ENCODE peak calls at places on chromosomes 16 and 17, in five cellular contexts. One of them, this sample, is unnamed.

GRCh38 chr17:57354669-57355068 is 98.3 kb downstream of the MSI2 start:
- DNase-seq in left ventricle myocardium inferior: no peak
- DNase-seq in uterus: no peak
- DNase-seq in adrenal gland: no peak
- DNase-seq in endodermal cell: no peak
- DNase-seq in this sample: no peak

GRCh38 chr17:67520282-67520906 is 143.3 kb downstream of the PITPNC1 start:
- DNase-seq in left ventricle myocardium inferior: no peak
- DNase-seq in uterus: peak; percentile 38
- DNase-seq in adrenal gland: no peak
- DNase-seq in endodermal cell: peak; percentile 59
- DNase-seq in this sample: no peak

GRCh38 chr17:4327638-4328037 is 38.8 kb downstream of the UBE2G1 start:
- DNase-seq in left ventricle myocardium inferior: no peak
- DNase-seq in uterus: no peak
- DNase-seq in adrenal gland: no peak
- DNase-seq in endodermal cell: no peak
- DNase-seq in this sample: no peak

GRCh38 chr16:68311316-68311620 is 449 bp downstream of the PRMT7 start:
- DNase-seq in left ventricle myocardium inferior: no peak
- DNase-seq in uterus: no peak
- DNase-seq in adrenal gland: no peak
- DNase-seq in endodermal cell: no peak
- DNase-seq in this sample: no peak

GRCh38 chr17:72945468-72945867 is 147.0 kb downstream of the SLC39A11 start:
- DNase-seq in left ventricle myocardium inferior: no peak
- DNase-seq in uterus: no peak
- DNase-seq in adrenal gland: no peak
- DNase-seq in endodermal cell: no peak
- DNase-seq in this sample: no peak

GRCh38 chr16:73319747-73320146 is 271.8 kb upstream of the ZFHX3 start:
- DNase-seq in left ventricle myocardium inferior: no peak
- DNase-seq in uterus: no peak
- DNase-seq in adrenal gland: no peak
- DNase-seq in endodermal cell: no peak
- DNase-seq in this sample: no peak

GRCh38 chr16:88631384-88631783 is 7.0 kb upstream of the IL17C start:
- DNase-seq in left ventricle myocardium inferior: peak; percentile 43
- DNase-seq in uterus: no peak
- DNase-seq in adrenal gland: no peak
- DNase-seq in endodermal cell: no peak
- DNase-seq in this sample: peak; percentile 41

GRCh38 chr17:72556944-72557826 is 436.4 kb downstream of the SOX9 start:
- DNase-seq in left ventricle myocardium inferior: peak; percentile 33
- DNase-seq in uterus: no peak
- DNase-seq in adrenal gland: peak; percentile 38
- DNase-seq in endodermal cell: peak; percentile 97
- DNase-seq in this sample: peak; percentile 41

GRCh38 chr17:27572665-27573064 is 58.3 kb upstream of the LGALS9 start:
- DNase-seq in left ventricle myocardium inferior: no peak
- DNase-seq in uterus: no peak
- DNase-seq in adrenal gland: no peak
- DNase-seq in endodermal cell: peak; percentile 44
- DNase-seq in this sample: no peak

GRCh38 chr16:88936008-88936912 is 40.7 kb downstream of the CBFA2T3 start:
- DNase-seq in left ventricle myocardium inferior: peak; percentile 56
- DNase-seq in uterus: no peak
- DNase-seq in adrenal gland: no peak
- DNase-seq in endodermal cell: no peak
- DNase-seq in this sample: peak; percentile 53

GRCh38 chr16:11668590-11669379 is 530 bp downstream of the SNN start:
- DNase-seq in left ventricle myocardium inferior: no peak
- DNase-seq in uterus: peak; percentile 44
- DNase-seq in adrenal gland: peak; percentile 54
- DNase-seq in endodermal cell: no peak
- DNase-seq in this sample: no peak

GRCh38 chr17:43341705-43342600 is 56.8 kb upstream of the ARL4D start:
- DNase-seq in left ventricle myocardium inferior: no peak
- DNase-seq in uterus: no peak
- DNase-seq in adrenal gland: no peak
- DNase-seq in endodermal cell: no peak
- DNase-seq in this sample: no peak

GRCh38 chr16:743794-744500 is 3.1 kb upstream of the CIAO3 start:
- DNase-seq in left ventricle myocardium inferior: no peak
- DNase-seq in uterus: no peak
- DNase-seq in adrenal gland: no peak
- DNase-seq in endodermal cell: peak; percentile 75
- DNase-seq in this sample: no peak

GRCh38 chr17:27861979-27862378 is 31.2 kb downstream of the LYRM9 start:
- DNase-seq in left ventricle myocardium inferior: no peak
- DNase-seq in uterus: no peak
- DNase-seq in adrenal gland: no peak
- DNase-seq in endodermal cell: no peak
- DNase-seq in this sample: no peak

DNA sequence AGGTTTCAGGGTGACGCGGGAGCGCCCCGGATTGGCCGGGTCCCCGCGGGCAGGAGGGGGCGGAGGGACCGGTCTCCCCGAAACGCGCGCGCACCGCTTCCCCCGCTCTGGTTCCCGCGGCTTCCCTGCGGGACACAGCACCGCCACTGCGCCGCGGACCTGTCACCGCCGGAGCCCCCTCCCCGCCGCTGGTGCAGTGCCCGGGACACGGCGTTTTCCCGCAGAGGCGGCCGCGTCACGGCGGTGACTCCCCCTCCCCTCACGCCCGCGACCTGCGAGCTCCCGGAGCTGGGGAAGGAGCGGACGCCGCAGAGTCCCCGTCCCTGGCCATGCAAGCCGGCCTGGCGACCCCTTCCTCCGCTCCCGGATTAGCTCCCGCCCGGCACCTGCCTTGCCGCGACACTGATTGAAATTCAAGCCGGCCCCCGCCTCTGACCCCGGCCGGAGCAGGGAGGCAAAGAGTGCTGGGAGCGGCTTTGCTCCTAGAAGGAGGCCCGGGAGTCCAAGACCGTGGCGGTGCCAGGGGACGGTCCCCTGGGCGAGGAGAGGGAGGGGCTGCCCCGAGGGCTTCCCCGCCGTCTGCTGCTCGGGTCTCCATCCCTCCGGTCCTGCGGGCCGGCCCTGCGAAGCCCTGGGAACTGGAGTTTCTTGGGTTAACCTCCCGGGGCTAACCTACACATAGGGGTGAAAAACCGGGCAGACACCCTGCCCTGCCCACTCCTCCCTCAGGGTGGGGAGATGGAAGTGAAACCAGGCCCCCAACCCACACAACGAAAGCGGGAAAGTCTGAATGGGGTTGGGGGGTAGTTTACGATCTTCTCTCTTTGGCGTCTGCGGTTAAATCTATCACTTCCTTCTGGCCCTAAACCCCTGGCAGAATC is 997 bp downstream of the RHBDL3 start:
- DNase-seq in left ventricle myocardium inferior: no peak
- DNase-seq in uterus: no peak
- DNase-seq in adrenal gland: peak; percentile 41
- DNase-seq in endodermal cell: peak; percentile 91
- DNase-seq in this sample: no peak
- H3K27me3 ChIP-seq in left ventricle myocardium inferior: peaks cover 80% of the 10 kb centered on the region
- H3K27me3 ChIP-seq in uterus: no peaks in the 10 kb centered on the region
- H3K27me3 ChIP-seq in adrenal gland: no peaks in the 10 kb centered on the region
- H3K27me3 ChIP-seq in endodermal cell: peaks cover 85% of the 10 kb centered on the region
- H3K27me3 ChIP-seq in this sample: peaks cover 65% of the 10 kb centered on the region

DNA sequence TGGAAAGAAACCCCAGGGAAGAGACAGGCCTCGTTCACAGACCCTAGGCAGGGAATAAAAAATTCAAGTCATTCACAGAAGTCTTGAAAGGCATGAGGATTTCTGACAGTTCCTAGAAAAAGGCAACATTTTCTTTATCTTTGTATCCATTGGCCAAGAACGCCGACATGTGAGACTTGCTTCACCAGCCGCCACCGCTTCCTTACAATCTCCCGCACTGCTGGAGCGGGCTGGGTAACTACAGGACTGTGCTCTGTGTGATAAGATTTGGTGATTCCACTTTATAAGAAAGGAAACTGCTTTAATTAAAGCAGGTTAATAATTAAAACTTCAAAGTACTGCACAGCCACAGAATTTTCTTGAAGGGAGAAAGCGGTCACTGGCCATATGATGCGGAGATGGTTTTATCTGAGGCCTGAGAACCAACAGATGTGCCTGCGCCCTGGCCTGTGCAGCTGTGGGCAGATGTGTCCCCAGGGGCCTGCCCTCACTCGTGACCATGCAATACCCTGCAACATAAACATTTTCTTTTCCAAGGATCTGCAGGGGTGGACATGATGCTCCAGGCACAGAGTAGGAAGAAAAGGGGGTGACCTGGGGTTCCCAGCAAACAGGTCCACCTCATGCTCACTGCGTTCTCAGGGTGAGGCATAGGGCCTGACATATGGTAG is 13.0 kb upstream of the LGALS3BP start:
- DNase-seq in left ventricle myocardium inferior: no peak
- DNase-seq in uterus: peak; percentile 4
- DNase-seq in adrenal gland: peak; percentile 13
- DNase-seq in endodermal cell: no peak
- DNase-seq in this sample: no peak
- H3K36me3 ChIP-seq in left ventricle myocardium inferior: peaks cover 72% of the 10 kb centered on the region
- H3K36me3 ChIP-seq in uterus: no peaks in the 10 kb centered on the region
- H3K36me3 ChIP-seq in adrenal gland: peaks cover 51% of the 10 kb centered on the region
- H3K36me3 ChIP-seq in endodermal cell: peaks cover 51% of the 10 kb centered on the region
- H3K36me3 ChIP-seq in this sample: peaks cover 75% of the 10 kb centered on the region

GRCh38 chr16:53433509-53433908 is 762 bp upstream of the RBL2 start:
- DNase-seq in left ventricle myocardium inferior: no peak
- DNase-seq in uterus: no peak
- DNase-seq in adrenal gland: no peak
- DNase-seq in endodermal cell: no peak
- DNase-seq in this sample: no peak

GRCh38 chr16:53430363-53430762 is 3.9 kb upstream of the RBL2 start:
- DNase-seq in left ventricle myocardium inferior: no peak
- DNase-seq in uterus: no peak
- DNase-seq in adrenal gland: no peak
- DNase-seq in endodermal cell: no peak
- DNase-seq in this sample: no peak

GRCh38 chr16:53433930-53434435 is 288 bp upstream of the RBL2 start:
- DNase-seq in left ventricle myocardium inferior: no peak
- DNase-seq in uterus: peak; percentile 83
- DNase-seq in adrenal gland: no peak
- DNase-seq in endodermal cell: no peak
- DNase-seq in this sample: peak; percentile 87

GRCh38 chr16:53428681-53429080 is 5.6 kb upstream of the RBL2 start:
- DNase-seq in left ventricle myocardium inferior: no peak
- DNase-seq in uterus: no peak
- DNase-seq in adrenal gland: no peak
- DNase-seq in endodermal cell: no peak
- DNase-seq in this sample: no peak

DNA sequence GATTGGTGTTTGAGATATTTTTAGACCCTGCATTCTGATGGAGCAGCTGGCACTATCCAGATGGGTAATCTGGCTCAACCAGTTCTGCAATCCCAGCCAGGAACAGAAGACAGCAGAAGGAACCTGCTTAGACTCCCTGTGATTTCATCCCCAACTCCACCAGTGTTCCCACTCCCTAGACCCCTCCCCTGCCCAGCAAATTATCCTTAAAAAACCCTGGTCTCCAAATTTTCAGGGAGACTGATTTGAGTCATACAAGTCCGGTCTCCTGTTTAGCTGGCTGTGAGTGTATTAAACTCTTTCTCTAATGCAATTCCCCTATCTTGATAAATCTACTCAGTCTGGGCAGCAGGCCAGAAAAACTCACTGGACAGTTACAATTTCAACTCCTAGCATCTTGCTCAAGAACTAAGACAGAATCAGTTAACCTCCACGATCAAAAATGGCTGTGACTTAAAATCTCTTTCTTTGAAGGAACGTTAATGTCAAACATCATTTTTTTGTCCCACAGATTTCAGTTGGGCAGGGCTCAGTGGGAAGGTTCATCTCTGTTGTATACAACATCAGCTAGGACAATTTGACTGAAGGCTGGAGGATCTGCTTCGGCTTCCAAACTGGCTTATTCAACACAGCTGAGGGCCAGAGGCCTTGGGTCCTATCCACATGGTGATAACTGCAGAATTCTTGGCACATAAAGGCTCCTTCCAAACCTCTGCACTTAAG is 4.9 kb upstream of the RBL2 start:
- DNase-seq in left ventricle myocardium inferior: no peak
- DNase-seq in uterus: peak; percentile 65
- DNase-seq in adrenal gland: peak; percentile 63
- DNase-seq in endodermal cell: no peak
- DNase-seq in this sample: no peak
- H3K4me1 ChIP-seq in left ventricle myocardium inferior: peaks cover 7% of the 10 kb centered on the region
- H3K4me1 ChIP-seq in uterus: no peaks in the 10 kb centered on the region
- H3K4me1 ChIP-seq in adrenal gland: peaks cover 6% of the 10 kb centered on the region
- H3K4me1 ChIP-seq in endodermal cell: no peaks in the 10 kb centered on the region
- H3K4me1 ChIP-seq in this sample: no peaks in the 10 kb centered on the region

DNA sequence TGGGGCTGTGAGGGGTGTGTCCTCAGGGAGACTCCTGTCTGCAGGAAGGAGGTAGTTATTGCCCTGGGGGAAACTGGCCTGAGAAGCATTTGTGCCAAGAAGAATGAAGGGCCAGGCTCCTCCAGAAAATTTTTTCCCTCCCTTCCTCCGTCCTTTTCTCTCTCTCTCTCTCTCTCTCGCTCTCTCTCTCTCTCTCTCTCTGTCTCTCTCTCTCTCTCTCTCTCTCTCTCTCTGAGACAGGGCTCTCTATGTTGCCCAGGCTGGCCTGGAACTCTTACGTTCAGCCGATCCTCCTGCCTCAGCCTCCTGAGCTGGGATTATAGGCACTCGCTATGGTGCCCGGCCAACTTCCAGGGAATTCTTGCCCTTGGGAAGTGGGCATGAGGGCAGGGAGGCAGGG is 11.5 kb downstream of the CD300E start:
- DNase-seq in left ventricle myocardium inferior: no peak
- DNase-seq in uterus: no peak
- DNase-seq in adrenal gland: no peak
- DNase-seq in endodermal cell: no peak
- DNase-seq in this sample: no peak
- H3K27me3 ChIP-seq in left ventricle myocardium inferior: peaks cover 85% of the 10 kb centered on the region
- H3K27me3 ChIP-seq in uterus: no peaks in the 10 kb centered on the region
- H3K27me3 ChIP-seq in adrenal gland: no peaks in the 10 kb centered on the region
- H3K27me3 ChIP-seq in endodermal cell: peaks cover 8% of the 10 kb centered on the region
- H3K27me3 ChIP-seq in this sample: peaks cover 22% of the 10 kb centered on the region

GRCh38 chr16:4334724-4335495 is 16.2 kb downstream of the PAM16 start:
- DNase-seq in left ventricle myocardium inferior: no peak
- DNase-seq in uterus: no peak
- DNase-seq in adrenal gland: no peak
- DNase-seq in endodermal cell: no peak
- DNase-seq in this sample: no peak

GRCh38 chr16:4337540-4338088 is 13.5 kb downstream of the PAM16 start:
- DNase-seq in left ventricle myocardium inferior: no peak
- DNase-seq in uterus: no peak
- DNase-seq in adrenal gland: no peak
- DNase-seq in endodermal cell: no peak
- DNase-seq in this sample: no peak

GRCh38 chr16:4338712-4339299 is 12.3 kb downstream of the PAM16 start:
- DNase-seq in left ventricle myocardium inferior: no peak
- DNase-seq in uterus: no peak
- DNase-seq in adrenal gland: no peak
- DNase-seq in endodermal cell: no peak
- DNase-seq in this sample: no peak

GRCh38 chr16:4338125-4338582 is 13.0 kb downstream of the PAM16 start:
- DNase-seq in left ventricle myocardium inferior: no peak
- DNase-seq in uterus: no peak
- DNase-seq in adrenal gland: no peak
- DNase-seq in endodermal cell: no peak
- DNase-seq in this sample: no peak

GRCh38 chr16:4336701-4337539 is 14.2 kb downstream of the PAM16 start:
- DNase-seq in left ventricle myocardium inferior: no peak
- DNase-seq in uterus: no peak
- DNase-seq in adrenal gland: no peak
- DNase-seq in endodermal cell: no peak
- DNase-seq in this sample: no peak
- H3K36me3 ChIP-seq in left ventricle myocardium inferior: peaks cover 58% of the 10 kb centered on the region
- H3K36me3 ChIP-seq in uterus: no peaks in the 10 kb centered on the region
- H3K36me3 ChIP-seq in adrenal gland: peaks cover 71% of the 10 kb centered on the region
- H3K36me3 ChIP-seq in endodermal cell: peaks cover 19% of the 10 kb centered on the region
- H3K36me3 ChIP-seq in this sample: no peaks in the 10 kb centered on the region

GRCh38 chr17:50946223-50946890 is 80.2 kb upstream of the TOB1 start:
- DNase-seq in left ventricle myocardium inferior: no peak
- DNase-seq in uterus: no peak
- DNase-seq in adrenal gland: peak; percentile 31
- DNase-seq in endodermal cell: peak; percentile 57
- DNase-seq in this sample: no peak
- H3K4me1 ChIP-seq in left ventricle myocardium inferior: peaks cover 66% of the 10 kb centered on the region
- H3K4me1 ChIP-seq in uterus: peaks cover 29% of the 10 kb centered on the region
- H3K4me1 ChIP-seq in adrenal gland: peaks cover 64% of the 10 kb centered on the region
- H3K4me1 ChIP-seq in endodermal cell: peaks cover 17% of the 10 kb centered on the region
- H3K4me1 ChIP-seq in this sample: peaks cover 60% of the 10 kb centered on the region